ENCODE peak calls at places on chromosomes 3 and 15, in seven cellular contexts. Y is activated CD8-positive, alpha-beta memory T cell treated with anti-CD3 and anti-CD28 coated beads for 24 hours; N is AG09309; I is right cardiac atrium; F is NCI-H1417; U is AG08396; W is NCI-H460. G is an unnamed sample.

GRCh38 chr3:108486910-108487309 is 23.5 kb downstream of the MYH15 start:
- DNase-seq in Y (no peak), N (no peak), I (peak; percentile 37), F (peak; percentile 77), U (peak; percentile 21), W (no peak), G (no peak)

GRCh38 chr3:100875239-100875638 is 118.0 kb downstream of the ABI3BP start:
- DNase-seq in Y (no peak), N (peak; percentile 32), I (peak; percentile 78), F (no peak), U (peak; percentile 10), W (no peak), G (no peak)

GRCh38 chr3:181700168-181701087 is 11.3 kb upstream of the SOX2 start:
- DNase-seq in Y (no peak), N (peak; percentile 11), I (no peak), F (peak; percentile 98), U (peak; percentile 83), W (peak; percentile 61), G (peak; percentile 38)

GRCh38 chr3:56975562-56975961 is 84.9 kb upstream of the SPATA12 start:
- DNase-seq in Y (no peak), N (no peak), I (no peak), F (no peak), U (no peak), W (no peak), G (no peak)

GRCh38 chr3:187161556-187161955 is 22.3 kb upstream of the RPL39L start:
- DNase-seq in Y (no peak), N (no peak), I (no peak), F (no peak), U (no peak), W (no peak), G (no peak)

GRCh38 chr15:86064326-86064725 is 15.3 kb upstream of the AGBL1 start:
- DNase-seq in Y (no peak), N (no peak), I (no peak), F (no peak), U (no peak), W (no peak), G (no peak)

GRCh38 chr3:158522737-158523136 is 48.3 kb upstream of the MLF1 start:
- DNase-seq in Y (no peak), N (peak; percentile 31), I (no peak), F (no peak), U (peak; percentile 6), W (no peak), G (no peak)

GRCh38 chr3:63478962-63479660 is 173.4 kb upstream of the SNTN start:
- DNase-seq in Y (no peak), N (peak; percentile 18), I (no peak), F (no peak), U (no peak), W (no peak), G (no peak)

GRCh38 chr15:93965491-93965890 is 265.9 kb upstream of the MCTP2 start:
- DNase-seq in Y (no peak), N (no peak), I (no peak), F (no peak), U (no peak), W (no peak), G (no peak)

GRCh38 chr3:188111002-188111584 is 42.9 kb upstream of the LPP start:
- DNase-seq in Y (no peak), N (no peak), I (no peak), F (no peak), U (no peak), W (no peak), G (no peak)

GRCh38 chr3:12643724-12644123 is 20.2 kb downstream of the RAF1 start:
- DNase-seq in Y (no peak), N (no peak), I (no peak), F (no peak), U (no peak), W (no peak), G (no peak)

GRCh38 chr3:44065311-44065710 is 176.4 kb upstream of the TOPAZ1 start:
- DNase-seq in Y (no peak), N (no peak), I (peak; percentile 56), F (peak; percentile 62), U (no peak), W (no peak), G (no peak)

GRCh38 chr3:12489832-12490231 is 5.6 kb downstream of the TSEN2 start:
- DNase-seq in Y (no peak), N (no peak), I (no peak), F (no peak), U (no peak), W (no peak), G (no peak)

GRCh38 chr3:88810455-88810854 is 297.0 kb upstream of the EPHA3 start:
- DNase-seq in Y (no peak), N (no peak), I (no peak), F (no peak), U (no peak), W (no peak), G (no peak)

GRCh38 chr3:196149922-196150321 is 61.3 kb downstream of the ZDHHC19 start:
- DNase-seq in Y (no peak), N (no peak), I (no peak), F (no peak), U (no peak), W (no peak), G (no peak)

GRCh38 chr3:108225221-108225620 is 3.0 kb upstream of the IFT57 start:
- DNase-seq in Y (no peak), N (no peak), I (no peak), F (no peak), U (no peak), W (no peak), G (no peak)

GRCh38 chr3:172154768-172155649 is 115.6 kb downstream of the FNDC3B start:
- DNase-seq in Y (no peak), N (no peak), I (no peak), F (no peak), U (no peak), W (no peak), G (no peak)

GRCh38 chr15:52379395-52380111 is 83.9 kb upstream of the MYO5C start:
- DNase-seq in Y (no peak), N (no peak), I (no peak), F (no peak), U (no peak), W (no peak), G (no peak)

GRCh38 chr15:35481064-35481463 is 64.9 kb downstream of the DPH6 start:
- DNase-seq in Y (no peak), N (no peak), I (no peak), F (no peak), U (no peak), W (no peak), G (no peak)

GRCh38 chr3:169864270-169864669 is 5.5 kb downstream of the LRRC31 start:
- DNase-seq in Y (no peak), N (no peak), I (no peak), F (no peak), U (no peak), W (no peak), G (no peak)